ENCODE peak calls at places on chromosome 2, in ten cellular contexts. C, Z, S, N, M, B, P, G, Y and H are unnamed samples.

GRCh38 chr2:54599914-54600313 is 123.5 kb upstream of the EML6 start:
- DNase-seq in S (no peak), C (peak), Z (no peak), Y (peak), P (peak), G (peak), M (no peak), B (peak), N (no peak), H (peak)

GRCh38 chr2:237628482-237629187 is 1.2 kb downstream of the LRRFIP1 start:
- DNase-seq in B (no peak), Y (no peak), S (no peak), N (no peak), C (no peak), M (no peak), G (no peak), Z (no peak), P (no peak), H (no peak)

GRCh38 chr2:214810670-214811069 is 1.2 kb upstream of the BARD1 start:
- DNase-seq in Y (peak), N (no peak), B (no peak), P (no peak), C (peak), G (peak), Z (no peak), M (no peak), S (peak), H (no peak)

GRCh38 chr2:30245364-30245763 is 14.0 kb downstream of the LBH start:
- DNase-seq in Z (no peak), N (no peak), B (no peak), P (no peak), M (no peak), S (no peak), Y (no peak), C (no peak), G (no peak), H (no peak)

GRCh38 chr2:1512321-1513289 is 99.3 kb downstream of the TPO start:
- DNase-seq in B (no peak), P (no peak), N (no peak), Y (no peak), M (no peak), S (peak), Z (no peak), G (no peak), C (no peak), H (no peak)

GRCh38 chr2:102803897-102804217 is 42.0 kb downstream of the TMEM182 start:
- DNase-seq in G (no peak), M (no peak), B (peak), S (no peak), Y (peak), P (no peak), N (no peak), Z (no peak), C (no peak), H (no peak)

GRCh38 chr2:157257312-157258252 is at the start of gene GALNT5:
- DNase-seq in B (peak), Y (peak), S (peak), P (peak), N (peak), C (peak), Z (no peak), M (no peak), G (peak), H (peak)

GRCh38 chr2:79788952-79789612 is 276.2 kb downstream of the CTNNA2 start:
- DNase-seq in Y (no peak), S (no peak), P (no peak), N (no peak), G (no peak), B (no peak), Z (no peak), C (no peak), M (no peak), H (no peak)

GRCh38 chr2:12243381-12243780 is 473.4 kb upstream of the TRIB2 start:
- DNase-seq in Y (no peak), Z (no peak), P (peak), B (no peak), N (no peak), S (no peak), M (no peak), C (no peak), G (peak), H (no peak)

GRCh38 chr2:159571540-159572260 is 44.6 kb downstream of the BAZ2B start:
- DNase-seq in G (no peak), N (no peak), C (no peak), P (peak), S (no peak), Z (no peak), B (no peak), M (no peak), Y (no peak), H (peak)

GRCh38 chr2:168254158-168254935 is 7.0 kb upstream of the STK39 start:
- DNase-seq in M (no peak), P (peak), Z (no peak), C (no peak), Y (peak), G (peak), B (peak), N (peak), S (no peak), H (peak)

GRCh38 chr2:202099515-202099914 is 26.5 kb downstream of the KIAA2012 start:
- DNase-seq in M (no peak), P (no peak), N (no peak), C (no peak), G (no peak), B (no peak), Y (no peak), S (peak), Z (no peak), H (no peak)

GRCh38 chr2:60549250-60550150 is 4.0 kb downstream of the BCL11A start:
- DNase-seq in C (peak), Y (no peak), S (peak), G (peak), P (peak), Z (peak), N (no peak), B (peak), M (no peak), H (no peak)

GRCh38 chr2:51003345-51004192 is 28.4 kb downstream of the NRXN1 start:
- DNase-seq in M (no peak), N (peak), Y (peak), P (no peak), B (no peak), S (no peak), Z (no peak), C (no peak), G (no peak), H (no peak)

GRCh38 chr2:177273456-177273855 is 8.9 kb upstream of the NFE2L2 start:
- DNase-seq in Y (peak), P (no peak), G (no peak), B (no peak), Z (no peak), N (no peak), C (peak), M (no peak), S (no peak), H (no peak)

GRCh38 chr2:151851761-151852160 is 23.5 kb upstream of the ARL5A start:
- DNase-seq in M (no peak), C (no peak), Z (no peak), P (peak), N (no peak), B (peak), G (no peak), Y (peak), S (peak), H (peak)

GRCh38 chr2:20992201-20992711 is 51.6 kb downstream of the APOB start:
- DNase-seq in P (peak), S (peak), Z (no peak), B (no peak), G (peak), M (no peak), C (no peak), N (peak), Y (peak), H (peak)

GRCh38 chr2:98985905-98986666 is 50.1 kb upstream of the CRACDL start:
- DNase-seq in M (no peak), Z (peak), Y (peak), P (no peak), G (no peak), S (no peak), C (no peak), B (no peak), N (no peak), H (no peak)

GRCh38 chr2:95077521-95077807 is 44.1 kb downstream of the MRPS5 start:
- DNase-seq in C (no peak), G (no peak), Z (peak), M (no peak), P (no peak), S (no peak), Y (no peak), B (peak), N (no peak), H (no peak)

GRCh38 chr2:239208470-239209180 is 192.2 kb downstream of the HDAC4 start:
- DNase-seq in Z (no peak), P (no peak), N (no peak), C (no peak), Y (no peak), M (no peak), B (peak), S (peak), G (no peak), H (no peak)

GRCh38 chr2:96330407-96330806 is 5.2 kb upstream of the NCAPH start:
- DNase-seq in G (peak), N (peak), P (peak), M (no peak), S (no peak), Z (no peak), B (no peak), Y (peak), C (no peak), H (no peak)

GRCh38 chr2:134235771-134236170 is 18.1 kb upstream of the MGAT5 start:
- DNase-seq in Z (no peak), C (no peak), Y (no peak), B (no peak), G (peak), M (no peak), S (no peak), P (peak), N (peak), H (peak)

GRCh38 chr2:239407112-239407511 is 6.3 kb upstream of the HDAC4 start:
- DNase-seq in P (no peak), Z (no peak), N (no peak), S (peak), G (no peak), B (no peak), C (no peak), Y (no peak), M (no peak), H (no peak)

GRCh38 chr2:137155351-137156104 is 390.2 kb downstream of the THSD7B start:
- DNase-seq in G (peak), Z (no peak), S (no peak), P (peak), Y (peak), C (no peak), B (no peak), N (no peak), M (no peak), H (no peak)